ENCODE peak calls at places on chromosomes 4 and X, in six cellular contexts. One of them, this sample, is unnamed.

GRCh38 chr4:96016615-96017299 is 176.9 kb downstream of the PDHA2 start:
- DNase-seq in GM12878: no peak
- DNase-seq in A549: peak
- DNase-seq in HepG2: no peak
- DNase-seq in K562: no peak
- DNase-seq in H1: no peak
- DNase-seq in this sample: no peak

GRCh38 chr4:137510866-137511265 is 21.4 kb downstream of the PCDH18 start:
- DNase-seq in K562: no peak
- DNase-seq in GM12878: no peak
- DNase-seq in H1: no peak
- DNase-seq in HepG2: no peak
- DNase-seq in A549: peak
- DNase-seq in this sample: peak

GRCh38 chrX:47644557-47645091 is 5.7 kb downstream of the ELK1 start:
- DNase-seq in K562: no peak
- DNase-seq in HepG2: no peak
- DNase-seq in H1: no peak
- DNase-seq in A549: peak
- DNase-seq in GM12878: no peak
- DNase-seq in this sample: peak

GRCh38 chr4:110119880-110120279 is 78.5 kb downstream of the ELOVL6 start:
- DNase-seq in HepG2: no peak
- DNase-seq in A549: no peak
- DNase-seq in H1: no peak
- DNase-seq in GM12878: no peak
- DNase-seq in K562: no peak
- DNase-seq in this sample: peak

GRCh38 chrX:19382500-19383145 is 38.9 kb downstream of the PDHA1 start:
- DNase-seq in H1: no peak
- DNase-seq in GM12878: no peak
- DNase-seq in A549: peak
- DNase-seq in K562: no peak
- DNase-seq in HepG2: peak
- DNase-seq in this sample: peak

GRCh38 chrX:2732649-2733048 is 19.2 kb upstream of the XG start:
- DNase-seq in GM12878: no peak
- DNase-seq in A549: no peak
- DNase-seq in K562: no peak
- DNase-seq in H1: no peak
- DNase-seq in HepG2: no peak
- DNase-seq in this sample: no peak

GRCh38 chr4:99463566-99463965 is 28.4 kb upstream of the ADH7 start:
- DNase-seq in HepG2: no peak
- DNase-seq in K562: no peak
- DNase-seq in GM12878: no peak
- DNase-seq in A549: no peak
- DNase-seq in H1: no peak
- DNase-seq in this sample: no peak

GRCh38 chr4:183905081-183905592 is at the start of gene STOX2:
- DNase-seq in HepG2: peak
- DNase-seq in K562: no peak
- DNase-seq in A549: peak
- DNase-seq in H1: no peak
- DNase-seq in GM12878: no peak
- DNase-seq in this sample: peak

GRCh38 chrX:20067709-20068315 is 48.9 kb downstream of the MAP7D2 start:
- DNase-seq in A549: peak
- DNase-seq in H1: no peak
- DNase-seq in HepG2: no peak
- DNase-seq in GM12878: no peak
- DNase-seq in K562: no peak
- DNase-seq in this sample: peak

GRCh38 chrX:143988356-143988755 is 104.5 kb downstream of the UBE2NL start:
- DNase-seq in K562: no peak
- DNase-seq in GM12878: no peak
- DNase-seq in HepG2: no peak
- DNase-seq in A549: no peak
- DNase-seq in H1: no peak
- DNase-seq in this sample: no peak

GRCh38 chrX:9204560-9204959 is 170.6 kb upstream of the FAM9B start:
- DNase-seq in GM12878: no peak
- DNase-seq in A549: peak
- DNase-seq in K562: no peak
- DNase-seq in H1: no peak
- DNase-seq in HepG2: no peak
- DNase-seq in this sample: peak

GRCh38 chr4:144591401-144591800 is 54.6 kb upstream of the HHIP start:
- DNase-seq in GM12878: no peak
- DNase-seq in HepG2: no peak
- DNase-seq in K562: no peak
- DNase-seq in A549: peak
- DNase-seq in H1: no peak
- DNase-seq in this sample: peak

GRCh38 chr4:127623755-127624087 is 9.0 kb upstream of the INTU start:
- DNase-seq in HepG2: no peak
- DNase-seq in GM12878: no peak
- DNase-seq in H1: no peak
- DNase-seq in K562: no peak
- DNase-seq in A549: peak
- DNase-seq in this sample: peak

GRCh38 chr4:64911846-64912245 is 502.6 kb upstream of the TECRL start:
- DNase-seq in H1: peak
- DNase-seq in A549: no peak
- DNase-seq in K562: no peak
- DNase-seq in GM12878: no peak
- DNase-seq in HepG2: no peak
- DNase-seq in this sample: no peak
- TF ChIP-seq CEBPB in H1: no peak
- TF ChIP-seq CEBPB in A549: no peak
- TF ChIP-seq CEBPB in K562: no peak
- TF ChIP-seq CEBPB in GM12878: no peak
- TF ChIP-seq CEBPB in HepG2: no peak
- TF ChIP-seq CEBPB in this sample: no peak

GRCh38 chr4:27084685-27085356 is 224.2 kb downstream of the STIM2 start:
- DNase-seq in HepG2: no peak
- DNase-seq in K562: peak
- DNase-seq in GM12878: no peak
- DNase-seq in A549: no peak
- DNase-seq in H1: no peak
- DNase-seq in this sample: peak
- TF ChIP-seq USF2 in HepG2: no peak
- TF ChIP-seq USF2 in K562: peak
- TF ChIP-seq USF2 in GM12878: no peak
- TF ChIP-seq USF2 in A549: peak
- TF ChIP-seq USF2 in H1: peak
- TF ChIP-seq USF2 in this sample: peak

DNA sequence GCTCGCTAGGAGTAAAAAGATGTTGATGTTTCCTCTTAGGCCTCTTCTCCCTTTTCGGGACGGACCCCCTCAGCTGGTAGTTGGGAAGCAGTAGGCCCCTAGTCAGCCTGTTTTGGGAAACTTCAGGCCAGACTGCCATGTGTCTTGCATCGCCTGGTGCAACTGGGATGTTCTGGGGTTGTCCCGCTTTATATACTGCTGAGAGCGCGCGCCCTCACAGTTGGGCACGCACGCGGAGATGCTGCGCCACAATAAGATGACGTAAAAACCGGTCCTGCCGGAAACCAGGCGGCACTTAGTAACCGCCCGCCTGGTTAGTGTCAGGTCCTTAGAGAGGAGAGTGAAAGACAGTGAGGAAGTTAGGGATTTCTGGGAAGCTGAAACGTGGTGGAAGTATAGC is 231.3 kb upstream of the CT83 start:
- DNase-seq in GM12878: no peak
- DNase-seq in A549: no peak
- DNase-seq in HepG2: no peak
- DNase-seq in K562: no peak
- DNase-seq in H1: no peak
- DNase-seq in this sample: no peak
- TF ChIP-seq CEBPB in GM12878: no peak
- TF ChIP-seq CEBPB in A549: no peak
- TF ChIP-seq CEBPB in HepG2: no peak
- TF ChIP-seq CEBPB in K562: no peak
- TF ChIP-seq CEBPB in H1: no peak
- TF ChIP-seq CEBPB in this sample: no peak

GRCh38 chr4:85477538-85477937 is 2.6 kb downstream of the ARHGAP24 start:
- DNase-seq in HepG2: no peak
- DNase-seq in K562: no peak
- DNase-seq in A549: peak
- DNase-seq in GM12878: no peak
- DNase-seq in H1: no peak
- DNase-seq in this sample: no peak

GRCh38 chr4:85478576-85478975 is 3.6 kb downstream of the ARHGAP24 start:
- DNase-seq in A549: no peak
- DNase-seq in HepG2: no peak
- DNase-seq in K562: no peak
- DNase-seq in H1: no peak
- DNase-seq in GM12878: no peak
- DNase-seq in this sample: no peak

GRCh38 chr4:85474356-85474755 is 594 bp upstream of the ARHGAP24 start:
- DNase-seq in K562: no peak
- DNase-seq in H1: no peak
- DNase-seq in GM12878: no peak
- DNase-seq in A549: no peak
- DNase-seq in HepG2: no peak
- DNase-seq in this sample: no peak

GRCh38 chr4:85474818-85475630 is at the start of gene ARHGAP24:
- DNase-seq in A549: peak
- DNase-seq in K562: no peak
- DNase-seq in HepG2: peak
- DNase-seq in GM12878: peak
- DNase-seq in H1: peak
- DNase-seq in this sample: peak

GRCh38 chr4:85475631-85476233 is 782 bp downstream of the ARHGAP24 start:
- DNase-seq in GM12878: no peak
- DNase-seq in A549: peak
- DNase-seq in HepG2: no peak
- DNase-seq in H1: no peak
- DNase-seq in K562: no peak
- DNase-seq in this sample: no peak
- TF ChIP-seq USF2 in GM12878: no peak
- TF ChIP-seq USF2 in A549: no peak
- TF ChIP-seq USF2 in HepG2: no peak
- TF ChIP-seq USF2 in H1: no peak
- TF ChIP-seq USF2 in K562: no peak
- TF ChIP-seq USF2 in this sample: no peak

GRCh38 chrX:68945081-68945602 is 116.3 kb downstream of the EFNB1 start:
- DNase-seq in GM12878: no peak
- DNase-seq in K562: no peak
- DNase-seq in A549: no peak
- DNase-seq in H1: no peak
- DNase-seq in HepG2: no peak
- DNase-seq in this sample: no peak

GRCh38 chrX:68947882-68948605 is 119.2 kb downstream of the EFNB1 start:
- DNase-seq in K562: peak
- DNase-seq in HepG2: no peak
- DNase-seq in H1: no peak
- DNase-seq in GM12878: no peak
- DNase-seq in A549: no peak
- DNase-seq in this sample: no peak

GRCh38 chrX:68944211-68944610 is 115.4 kb downstream of the EFNB1 start:
- DNase-seq in GM12878: no peak
- DNase-seq in K562: no peak
- DNase-seq in HepG2: no peak
- DNase-seq in H1: no peak
- DNase-seq in A549: no peak
- DNase-seq in this sample: no peak

GRCh38 chrX:68942797-68943196 is 114.0 kb downstream of the EFNB1 start:
- DNase-seq in K562: no peak
- DNase-seq in GM12878: no peak
- DNase-seq in HepG2: no peak
- DNase-seq in H1: no peak
- DNase-seq in A549: no peak
- DNase-seq in this sample: no peak

DNA sequence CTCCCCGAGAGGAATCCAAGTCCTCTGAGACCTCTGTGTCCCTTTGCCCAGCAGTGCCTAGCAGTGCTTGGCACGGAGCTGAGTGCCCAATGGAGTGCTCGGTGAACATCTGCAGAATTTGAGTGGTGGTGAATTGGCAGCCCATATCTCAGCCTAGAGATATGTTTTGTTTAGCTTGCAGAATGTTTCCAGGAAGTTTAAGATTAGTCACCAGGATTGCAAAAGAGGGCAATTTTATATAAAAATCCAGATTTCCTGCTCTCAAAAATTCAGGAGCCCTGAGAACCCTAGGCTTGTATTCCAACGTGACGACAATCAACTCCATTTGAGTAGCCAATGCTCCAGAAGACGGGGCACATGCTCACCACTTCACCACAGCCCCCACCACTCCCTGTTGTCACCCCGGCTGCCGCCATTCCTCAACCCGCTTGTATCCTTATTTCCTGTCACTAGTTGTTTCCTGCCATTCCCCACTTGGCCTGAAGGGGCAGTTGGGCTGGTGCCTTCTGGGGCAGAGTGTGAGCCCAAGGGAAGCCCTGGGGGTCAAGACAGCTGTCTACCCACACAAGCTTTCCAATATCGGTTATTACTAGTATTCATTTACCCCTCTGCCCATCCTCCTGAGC is 116.9 kb downstream of the EFNB1 start:
- DNase-seq in K562: peak
- DNase-seq in A549: peak
- DNase-seq in HepG2: no peak
- DNase-seq in GM12878: no peak
- DNase-seq in H1: no peak
- DNase-seq in this sample: peak
- TF ChIP-seq CEBPB in K562: no peak
- TF ChIP-seq CEBPB in A549: no peak
- TF ChIP-seq CEBPB in HepG2: no peak
- TF ChIP-seq CEBPB in GM12878: no peak
- TF ChIP-seq CEBPB in H1: no peak
- TF ChIP-seq CEBPB in this sample: peak

GRCh38 chr4:142845293-142846070 is 619 bp downstream of the INPP4B start:
- DNase-seq in A549: peak
- DNase-seq in GM12878: no peak
- DNase-seq in HepG2: no peak
- DNase-seq in K562: no peak
- DNase-seq in H1: no peak
- DNase-seq in this sample: no peak

GRCh38 chr4:142846729-142847606 is 867 bp upstream of the INPP4B start:
- DNase-seq in H1: no peak
- DNase-seq in A549: peak
- DNase-seq in HepG2: peak
- DNase-seq in GM12878: no peak
- DNase-seq in K562: no peak
- DNase-seq in this sample: no peak

GRCh38 chr4:142846105-142846728 is at the start of gene INPP4B:
- DNase-seq in HepG2: no peak
- DNase-seq in H1: no peak
- DNase-seq in K562: no peak
- DNase-seq in GM12878: no peak
- DNase-seq in A549: peak
- DNase-seq in this sample: peak

GRCh38 chr4:142844782-142845181 is 1.3 kb downstream of the INPP4B start:
- DNase-seq in K562: no peak
- DNase-seq in H1: no peak
- DNase-seq in A549: no peak
- DNase-seq in HepG2: no peak
- DNase-seq in GM12878: no peak
- DNase-seq in this sample: no peak

GRCh38 chr4:142850478-142850877 is 4.4 kb upstream of the INPP4B start:
- DNase-seq in K562: no peak
- DNase-seq in HepG2: no peak
- DNase-seq in GM12878: no peak
- DNase-seq in A549: peak
- DNase-seq in H1: no peak
- DNase-seq in this sample: no peak
- TF ChIP-seq USF2 in K562: no peak
- TF ChIP-seq USF2 in HepG2: no peak
- TF ChIP-seq USF2 in GM12878: no peak
- TF ChIP-seq USF2 in A549: no peak
- TF ChIP-seq USF2 in H1: no peak
- TF ChIP-seq USF2 in this sample: no peak

This sample was measured in IMR-90.